ENCODE peak calls at places on chromosomes 16 and 17, in seven cellular contexts. T is NCI-H1092, O is non-pigmented ciliary epithelial cell, B is ELF-1, K is tibial artery, D is body of pancreas, R is Right ventricle myocardium superior. I is an unnamed sample.
A peak's percentile ranks its signal among the peaks of the same experiment; 100 is the strongest.

GRCh38 chr16:14301150-14302030 is 230.3 kb downstream of the MRTFB start:
- DNase-seq in T (no peak), O (no peak), B (peak; percentile 16), K (peak; percentile 80), D (peak; percentile 76), R (peak; percentile 57), I (no peak)

GRCh38 chr17:76869209-76869877 is 1.1 kb downstream of the MGAT5B start:
- DNase-seq in T (no peak), O (no peak), B (no peak), K (no peak), D (no peak), R (no peak), I (no peak)

GRCh38 chr16:24841291-24841690 is 4.5 kb upstream of the SLC5A11 start:
- DNase-seq in T (no peak), O (no peak), B (no peak), K (no peak), D (no peak), R (no peak), I (no peak)

GRCh38 chr17:1967092-1967662 is 58.0 kb downstream of the RTN4RL1 start:
- DNase-seq in T (no peak), O (no peak), B (peak; percentile 94), K (no peak), D (no peak), R (no peak), I (no peak)

GRCh38 chr17:65794572-65794971 is 233.1 kb upstream of the AXIN2 start:
- DNase-seq in T (no peak), O (no peak), B (peak; percentile 31), K (no peak), D (peak; percentile 11), R (no peak), I (no peak)

GRCh38 chr17:64736804-64737492 is 74.8 kb upstream of the SMURF2 start:
- DNase-seq in T (no peak), O (peak; percentile 13), B (peak; percentile 58), K (no peak), D (peak; percentile 43), R (no peak), I (no peak)

GRCh38 chr16:14172200-14172805 is 101.2 kb downstream of the MRTFB start:
- DNase-seq in T (no peak), O (no peak), B (no peak), K (no peak), D (no peak), R (no peak), I (no peak)

GRCh38 chr16:47018223-47018891 is 44.9 kb upstream of the DNAJA2 start:
- DNase-seq in T (peak; percentile 17), O (no peak), B (peak; percentile 63), K (no peak), D (peak; percentile 68), R (peak; percentile 44), I (peak; percentile 45)

GRCh38 chr17:77212081-77212832 is 71.5 kb downstream of the SEC14L1 start:
- DNase-seq in T (no peak), O (no peak), B (no peak), K (no peak), D (no peak), R (no peak), I (no peak)

GRCh38 chr16:53946745-53947386 is 242.9 kb downstream of the FTO start:
- DNase-seq in T (no peak), O (no peak), B (no peak), K (no peak), D (no peak), R (no peak), I (no peak)

GRCh38 chr17:73827627-73828241 is 183.5 kb upstream of the SDK2 start:
- DNase-seq in T (no peak), O (no peak), B (peak; percentile 94), K (peak; percentile 38), D (no peak), R (no peak), I (no peak)

GRCh38 chr16:53207810-53208752 is 153.3 kb downstream of the CHD9 start:
- DNase-seq in T (peak; percentile 26), O (no peak), B (peak; percentile 91), K (no peak), D (peak; percentile 60), R (no peak), I (peak; percentile 82)

GRCh38 chr17:22202702-22203101 is 510.4 kb downstream of the KCNJ18 start:
- DNase-seq in T (no peak), O (no peak), B (no peak), K (no peak), D (no peak), R (no peak), I (no peak)

GRCh38 chr16:9363520-9363919 is 272.1 kb downstream of the HAPSTR1 start:
- DNase-seq in T (no peak), O (no peak), B (no peak), K (no peak), D (no peak), R (no peak), I (no peak)

GRCh38 chr17:13750783-13751484 is 149.2 kb upstream of the HS3ST3A1 start:
- DNase-seq in T (no peak), O (no peak), B (peak; percentile 79), K (no peak), D (no peak), R (no peak), I (no peak)

GRCh38 chr17:39926135-39926587 is 1.2 kb downstream of the ORMDL3 start:
- DNase-seq in T (no peak), O (no peak), B (no peak), K (no peak), D (no peak), R (no peak), I (no peak)

GRCh38 chr17:82876602-82877391 is 37.0 kb upstream of the ZNF750 start:
- DNase-seq in T (no peak), O (no peak), B (peak; percentile 88), K (peak; percentile 92), D (peak; percentile 92), R (peak; percentile 87), I (no peak)

GRCh38 chr17:20010099-20010863 is 1.1 kb downstream of the SPECC1 start:
- DNase-seq in T (peak; percentile 37), O (no peak), B (peak; percentile 22), K (peak; percentile 80), D (peak; percentile 60), R (peak; percentile 54), I (no peak)

GRCh38 chr17:77735341-77736206 is 222.9 kb upstream of the TNRC6C start:
- DNase-seq in T (peak; percentile 93), O (no peak), B (peak; percentile 41), K (peak; percentile 91), D (no peak), R (peak; percentile 75), I (peak; percentile 96)

GRCh38 chr17:68792042-68792685 is 163.0 kb downstream of the ABCA8 start:
- DNase-seq in T (no peak), O (no peak), B (no peak), K (no peak), D (no peak), R (no peak), I (no peak)